ENCODE peak calls at places on chromosomes 13 and 19, in four cellular contexts. H, A, O and C are unnamed samples.

GRCh38 chr13:111920306-111920931 is 146.5 kb upstream of the SOX1 start:
- DNase-seq in H (no peak), A (no peak), O (no peak), C (no peak)

GRCh38 chr19:46759817-46760333 is 13.6 kb upstream of the STRN4 start:
- DNase-seq in H (no peak), A (no peak), O (no peak), C (peak; percentile 83)

GRCh38 chr13:28573595-28574373 is 78.9 kb upstream of the FLT1 start:
- DNase-seq in H (no peak), A (no peak), O (no peak), C (no peak)

GRCh38 chr13:23505007-23505406 is 65.2 kb upstream of the TNFRSF19 start:
- DNase-seq in H (no peak), A (no peak), O (no peak), C (no peak)

GRCh38 chr19:35959040-35959967 is 23.1 kb downstream of the LRFN3 start:
- DNase-seq in H (no peak), A (peak; percentile 56), O (no peak), C (no peak)

GRCh38 chr19:8342316-8342683 is 762 bp downstream of the KANK3 start:
- DNase-seq in H (no peak), A (no peak), O (no peak), C (no peak)

GRCh38 chr19:12647490-12648071 is 19.0 kb downstream of the MAN2B1 start:
- DNase-seq in H (no peak), A (peak; percentile 83), O (peak; percentile 75), C (peak; percentile 18)

GRCh38 chr19:56983148-56983547 is 136.6 kb upstream of the USP29 start:
- DNase-seq in H (no peak), A (no peak), O (no peak), C (no peak)

GRCh38 chr13:48827709-48828108 is 148.0 kb upstream of the FNDC3A start:
- DNase-seq in H (no peak), A (no peak), O (no peak), C (no peak)

GRCh38 chr19:18541258-18541991 is 1.9 kb downstream of the FKBP8 start:
- DNase-seq in H (no peak), A (no peak), O (no peak), C (no peak)

GRCh38 chr19:883661-884211 is 9.3 kb downstream of the MED16 start:
- DNase-seq in H (no peak), A (no peak), O (no peak), C (no peak)

GRCh38 chr13:75685239-75685697 is 49.1 kb downstream of the LMO7 start:
- DNase-seq in H (no peak), A (no peak), O (no peak), C (no peak)

GRCh38 chr19:6739884-6740588 is 556 bp downstream of the TRIP10 start:
- DNase-seq in H (no peak), A (peak; percentile 54), O (peak; percentile 53), C (no peak)

GRCh38 chr13:112687836-112688559 is 1.8 kb upstream of the ATP11A start:
- DNase-seq in H (no peak), A (no peak), O (no peak), C (no peak)

GRCh38 chr19:15445807-15446376 is 3.9 kb downstream of the WIZ start:
- DNase-seq in H (no peak), A (no peak), O (no peak), C (no peak)

GRCh38 chr13:21695536-21695935 is 24.7 kb downstream of the FGF9 start:
- DNase-seq in H (no peak), A (no peak), O (no peak), C (no peak)

GRCh38 chr19:29308977-29309520 is 96.1 kb upstream of the UQCRFS1 start:
- DNase-seq in H (no peak), A (no peak), O (no peak), C (no peak)

GRCh38 chr19:2680808-2681207 is 21.7 kb downstream of the GNG7 start:
- DNase-seq in H (no peak), A (no peak), O (no peak), C (no peak)

GRCh38 chr13:113457510-113457909 is 4.2 kb upstream of the ADPRHL1 start:
- DNase-seq in H (no peak), A (no peak), O (no peak), C (no peak)

GRCh38 chr19:18659281-18660050 is 22.6 kb downstream of the KLHL26 start:
- DNase-seq in H (no peak), A (no peak), O (no peak), C (no peak)

GRCh38 chr19:15175609-15176008 is 25.2 kb downstream of the NOTCH3 start:
- DNase-seq in H (no peak), A (no peak), O (no peak), C (no peak)

GRCh38 chr13:65854431-65854830 is 1375.7 kb downstream of the PCDH9 start:
- DNase-seq in H (no peak), A (no peak), O (no peak), C (no peak)

GRCh38 chr13:46472384-46472783 is 80.6 kb upstream of the LRCH1 start:
- DNase-seq in H (no peak), A (no peak), O (no peak), C (no peak)

GRCh38 chr19:31586282-31586681 is 237.0 kb upstream of the TSHZ3 start:
- DNase-seq in H (no peak), A (no peak), O (no peak), C (no peak)

GRCh38 chr19:18775586-18776287 is 15.4 kb downstream of the COMP start:
- DNase-seq in H (no peak), A (no peak), O (no peak), C (no peak)

DNA sequence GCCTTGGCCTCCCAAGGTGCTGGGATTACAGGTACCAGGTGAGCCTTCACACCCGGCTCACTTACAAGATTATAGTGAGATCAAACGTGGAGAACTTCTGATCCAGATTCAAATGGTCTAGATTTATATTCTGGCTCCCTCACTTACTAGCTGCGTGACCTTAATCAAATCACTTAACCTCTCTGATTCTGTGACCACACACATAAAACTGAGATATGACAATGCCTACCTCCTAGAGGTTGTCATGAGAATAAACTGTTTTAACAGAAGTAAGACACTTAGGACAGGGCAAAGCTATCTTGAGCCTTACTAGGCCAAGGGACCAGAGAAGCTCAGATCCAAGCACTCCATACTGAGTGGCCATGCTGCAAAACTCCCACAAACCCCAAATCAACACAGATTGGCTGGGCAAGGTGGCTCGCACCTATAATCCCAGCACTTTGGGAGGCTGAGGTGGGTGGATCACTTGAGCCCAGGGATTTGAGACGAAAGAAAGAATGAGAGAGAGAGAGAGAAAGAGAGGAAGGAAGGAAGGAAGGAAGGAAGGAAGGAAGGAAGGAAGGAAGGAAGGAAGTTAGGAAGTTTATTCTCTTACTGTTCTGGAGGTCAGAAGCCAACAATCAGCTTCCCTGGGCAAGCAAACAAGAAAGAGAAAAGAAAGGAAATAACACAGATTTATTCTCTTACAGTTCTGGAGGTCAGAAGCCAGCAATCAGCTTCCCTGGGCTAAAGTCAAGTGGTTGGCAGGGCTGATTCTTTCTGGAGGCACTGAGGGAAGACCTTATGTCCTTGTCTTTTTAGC is 46.1 kb upstream of the MAP3K10 start:
- DNase-seq in H (no peak), A (no peak), O (no peak), C (no peak)
- H3K27ac ChIP-seq in H (no peak overlapping the region), A (no peak overlapping the region), O (no peak overlapping the region), C (no peak overlapping the region)

DNA sequence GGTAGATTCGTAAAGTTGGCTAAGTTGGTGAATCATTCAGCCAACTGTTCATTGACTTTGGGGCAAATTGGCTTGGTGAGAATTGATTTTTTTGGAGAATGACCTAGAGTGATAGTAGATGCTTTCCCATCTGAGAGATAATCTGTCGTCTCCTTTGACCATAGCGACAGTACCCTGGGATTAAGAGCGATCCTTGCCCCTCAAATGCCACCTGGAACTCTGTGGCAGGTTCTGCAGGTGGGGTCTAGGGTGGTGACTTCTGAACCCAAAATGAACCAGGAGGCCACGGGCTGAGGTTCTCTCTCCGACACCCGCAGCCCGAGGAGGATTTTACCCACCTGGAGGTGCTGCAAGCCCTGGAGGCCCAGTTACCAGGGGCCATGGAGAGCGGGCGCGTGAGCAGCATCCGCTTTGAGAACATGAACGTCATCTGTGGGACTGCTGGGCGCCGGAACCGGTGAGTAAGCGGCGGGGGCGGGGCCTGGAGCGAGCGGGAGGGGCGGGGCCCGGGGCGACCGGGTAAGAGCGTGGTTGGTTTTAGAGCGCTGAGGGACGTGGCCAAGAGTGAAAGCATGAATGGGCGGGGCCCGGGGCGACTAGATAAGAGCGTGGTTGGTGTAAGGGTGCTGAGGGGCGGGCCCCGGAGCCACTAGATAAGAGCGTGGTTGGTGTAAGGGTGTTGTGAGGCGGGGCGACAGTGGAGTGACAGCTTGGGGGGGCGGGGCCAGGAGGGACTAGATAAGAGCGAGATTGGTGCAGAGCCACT is 8.6 kb downstream of the C19orf81 start:
- DNase-seq in H (peak; percentile 89), A (peak; percentile 68), O (peak; percentile 60), C (peak; percentile 62)
- TF ChIP-seq POLR2A in H (no peak), A (no peak), O (no peak), C (no peak)

GRCh38 chr19:49573451-49573850 is 6.9 kb downstream of the NOSIP start:
- DNase-seq in H (no peak), A (no peak), O (no peak), C (no peak)

GRCh38 chr19:49567722-49568454 is 12.5 kb downstream of the NOSIP start:
- DNase-seq in H (no peak), A (peak; percentile 57), O (no peak), C (no peak)

GRCh38 chr19:49570997-49571676 is 9.2 kb downstream of the NOSIP start:
- DNase-seq in H (no peak), A (peak; percentile 68), O (no peak), C (no peak)

GRCh38 chr19:49573009-49573408 is 7.3 kb downstream of the NOSIP start:
- DNase-seq in H (no peak), A (no peak), O (no peak), C (no peak)

DNA sequence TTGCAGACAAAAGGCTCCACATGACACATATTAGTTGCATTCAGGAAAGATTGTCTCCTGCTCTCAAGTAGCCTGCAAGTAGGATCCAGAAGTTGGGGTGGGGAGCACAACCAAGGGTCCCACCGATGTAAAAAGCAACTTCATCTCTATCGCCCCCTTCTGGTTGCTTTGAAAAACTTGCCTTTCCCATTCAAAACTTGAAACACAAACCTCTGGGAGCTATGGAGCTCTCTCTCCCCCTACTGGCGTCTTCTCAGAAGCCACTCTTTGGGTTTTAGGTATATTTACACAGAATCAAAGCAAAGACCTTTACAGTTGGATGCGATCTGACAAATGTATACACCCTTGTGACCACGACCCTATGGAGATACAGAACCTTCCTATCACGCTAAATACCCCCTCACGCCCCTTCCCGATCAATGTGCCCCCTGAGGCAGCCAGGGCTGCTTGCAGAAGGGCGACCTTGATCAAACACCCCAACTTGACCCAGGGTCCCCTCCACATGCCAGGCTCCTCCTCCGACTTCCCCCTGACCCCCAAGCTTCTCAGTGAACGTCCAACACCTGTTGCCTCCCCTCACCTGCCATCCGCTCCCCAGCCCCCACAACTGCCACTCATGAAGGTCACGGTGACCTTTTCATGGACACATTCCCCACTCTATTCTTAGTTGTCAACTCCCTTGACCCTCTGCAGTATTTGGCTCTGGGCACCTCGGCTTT is 10.1 kb downstream of the NOSIP start:
- DNase-seq in H (no peak), A (peak; percentile 73), O (peak; percentile 51), C (no peak)
- H3K27ac ChIP-seq in H (no peak overlapping the region), A (peak overlapping the region; percentile 92), O (peak overlapping the region; percentile 19), C (no peak overlapping the region)

GRCh38 chr19:40799558-40800338 is 757 bp downstream of the EGLN2 start:
- DNase-seq in H (peak; percentile 86), A (no peak), O (peak; percentile 58), C (no peak)
- TF ChIP-seq POLR2A in H (no peak), A (no peak), O (no peak), C (no peak)

GRCh38 chr19:4830332-4830731 is 1.2 kb downstream of the TICAM1 start:
- DNase-seq in H (no peak), A (no peak), O (no peak), C (no peak)
- H3K27ac ChIP-seq in H (peak overlapping the region; percentile 93), A (peak overlapping the region; percentile 86), O (peak overlapping the region; percentile 79), C (no peak overlapping the region)